ENCODE peak calls at places on chromosomes 11 and 22, in nine cellular contexts. I, M, W, R, Y, L, B, A and O are unnamed samples. For H3K27me3, the result is how much of the 10 kb centered on the place peaks cover.

GRCh38 chr11:30165652-30166051 is 65.2 kb upstream of the FSHB start:
- DNase-seq in I (no peak), M (no peak), W (no peak), R (no peak), Y (no peak), L (no peak), B (no peak), A (no peak), O (no peak)

GRCh38 chr22:29784451-29785361 is 17.5 kb downstream of the UQCR10 start:
- DNase-seq in I (no peak), M (no peak), W (no peak), R (no peak), Y (no peak), L (no peak), B (peak), A (peak), O (no peak)

GRCh38 chr22:17972385-17973181 is 51.8 kb downstream of the MICAL3 start:
- DNase-seq in I (peak), M (no peak), W (peak), R (peak), Y (peak), L (peak), B (peak), A (peak), O (no peak)

GRCh38 chr22:22768885-22769284 is 118.7 kb upstream of the IGLL5 start:
- DNase-seq in I (no peak), M (no peak), W (no peak), R (no peak), Y (no peak), L (no peak), B (no peak), A (no peak), O (no peak)

GRCh38 chr11:103295704-103296103 is 186.5 kb downstream of the DYNC2H1 start:
- DNase-seq in I (no peak), M (no peak), W (no peak), R (no peak), Y (no peak), L (no peak), B (no peak), A (peak), O (no peak)

GRCh38 chr11:112564228-112564955 is 303.7 kb upstream of the PLET1 start:
- DNase-seq in I (peak), M (no peak), W (peak), R (peak), Y (peak), L (peak), B (peak), A (peak), O (no peak)

GRCh38 chr11:76803811-76804600 is 20.9 kb downstream of the TSKU start:
- DNase-seq in I (no peak), M (no peak), W (no peak), R (no peak), Y (no peak), L (no peak), B (peak), A (peak), O (no peak)

GRCh38 chr11:15725246-15725645 is 610.5 kb downstream of the INSC start:
- DNase-seq in I (no peak), M (no peak), W (peak), R (no peak), Y (no peak), L (no peak), B (no peak), A (no peak), O (no peak)

GRCh38 chr11:115500547-115501503 is 3.4 kb downstream of the CADM1 start:
- DNase-seq in I (no peak), M (no peak), W (no peak), R (no peak), Y (no peak), L (no peak), B (no peak), A (no peak), O (no peak)
- H3K27me3 ChIP-seq in I (under half), M (under half), W (under half), R (under half), Y (half or more), L (under half), B (half or more), A (under half), O (under half)

GRCh38 chr11:101019870-101020269 is 109.7 kb downstream of the PGR start:
- DNase-seq in I (no peak), M (no peak), W (no peak), R (no peak), Y (no peak), L (no peak), B (no peak), A (no peak), O (no peak)

GRCh38 chr11:101022256-101022655 is 107.4 kb downstream of the PGR start:
- DNase-seq in I (no peak), M (no peak), W (no peak), R (no peak), Y (no peak), L (no peak), B (no peak), A (no peak), O (no peak)
- H3K4me3 ChIP-seq in I (no peak), M (no peak), W (no peak), R (no peak), Y (no peak), L (no peak), B (no peak), A (no peak), O (no peak)

DNA sequence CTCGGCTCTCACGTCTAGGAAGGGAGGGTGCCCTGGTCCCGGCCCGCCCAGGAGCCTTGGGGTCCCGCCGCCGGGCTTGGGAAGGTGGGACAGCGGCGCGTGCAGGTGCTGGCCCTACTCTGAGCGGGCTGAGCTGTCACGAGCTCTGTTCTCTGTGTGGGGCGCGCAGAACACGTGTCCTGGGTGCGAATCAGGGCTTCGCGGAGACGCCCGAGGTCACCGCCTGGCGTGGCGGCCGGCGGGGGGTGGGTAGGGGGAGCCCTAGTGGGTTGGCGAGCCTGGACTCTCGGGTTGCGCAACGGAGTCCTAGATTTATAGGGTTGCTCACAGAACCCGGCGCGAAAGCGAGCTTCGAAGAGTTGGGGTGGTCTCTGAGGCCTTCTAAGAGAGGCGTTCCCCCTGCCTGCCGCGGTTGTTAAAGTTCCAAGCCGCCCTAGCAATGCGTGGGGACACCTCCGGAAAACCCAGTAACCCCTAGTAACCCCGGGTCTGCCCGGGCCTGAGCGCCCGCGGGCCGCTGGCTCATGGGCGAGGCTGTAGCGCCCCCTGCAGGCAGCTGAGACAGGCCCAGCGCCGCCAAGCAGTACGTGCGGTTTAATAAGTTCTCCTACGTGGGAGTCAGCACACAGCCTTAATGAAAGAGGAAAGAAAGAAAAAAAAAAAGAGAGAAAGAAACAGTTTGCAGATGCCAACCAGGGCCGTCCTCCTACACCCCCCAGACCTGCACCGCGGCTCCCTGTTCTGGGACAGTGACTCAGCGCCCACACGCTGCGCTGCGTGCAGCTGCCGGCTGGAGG is 2.7 kb downstream of the ADM start:
- DNase-seq in I (peak), M (peak), W (peak), R (peak), Y (peak), L (peak), B (peak), A (peak), O (peak)
- H3K27me3 ChIP-seq in I (under half), M (under half), W (under half), R (under half), Y (under half), L (under half), B (under half), A (under half), O (under half)

GRCh38 chr11:70400643-70401042 is 2.3 kb downstream of the CTTN start:
- DNase-seq in I (no peak), M (no peak), W (no peak), R (no peak), Y (no peak), L (no peak), B (no peak), A (no peak), O (no peak)
- H3K4me3 ChIP-seq in I (no peak), M (no peak), W (no peak), R (no peak), Y (peak), L (peak), B (peak), A (no peak), O (no peak)

GRCh38 chr11:68997995-68998348 is 15.1 kb downstream of the MRGPRF start:
- DNase-seq in I (no peak), M (no peak), W (no peak), R (no peak), Y (no peak), L (no peak), B (no peak), A (no peak), O (no peak)
- H3K27me3 ChIP-seq in I (under half), M (under half), W (under half), R (under half), Y (under half), L (under half), B (under half), A (under half), O (under half)

DNA sequence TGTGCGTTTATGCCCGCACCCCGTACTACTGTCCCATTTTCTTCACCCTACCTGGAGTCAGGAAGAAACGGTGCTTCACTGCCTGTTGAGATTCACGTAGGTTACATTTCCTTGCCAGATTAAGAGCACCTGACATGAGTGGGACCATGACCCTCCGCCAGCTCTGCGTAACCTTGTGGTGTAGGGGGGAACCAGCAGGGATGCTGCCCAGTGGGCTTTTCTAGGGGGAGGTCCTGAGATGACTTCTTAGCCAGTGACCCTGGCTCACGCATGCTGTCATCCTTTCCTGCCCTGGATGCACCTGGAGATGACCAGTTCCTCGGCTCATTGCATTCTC is 967 bp upstream of the ARVCF start:
- DNase-seq in I (no peak), M (no peak), W (no peak), R (no peak), Y (no peak), L (no peak), B (no peak), A (no peak), O (no peak)
- H3K4me3 ChIP-seq in I (no peak), M (no peak), W (no peak), R (peak), Y (peak), L (no peak), B (no peak), A (peak), O (no peak)

DNA sequence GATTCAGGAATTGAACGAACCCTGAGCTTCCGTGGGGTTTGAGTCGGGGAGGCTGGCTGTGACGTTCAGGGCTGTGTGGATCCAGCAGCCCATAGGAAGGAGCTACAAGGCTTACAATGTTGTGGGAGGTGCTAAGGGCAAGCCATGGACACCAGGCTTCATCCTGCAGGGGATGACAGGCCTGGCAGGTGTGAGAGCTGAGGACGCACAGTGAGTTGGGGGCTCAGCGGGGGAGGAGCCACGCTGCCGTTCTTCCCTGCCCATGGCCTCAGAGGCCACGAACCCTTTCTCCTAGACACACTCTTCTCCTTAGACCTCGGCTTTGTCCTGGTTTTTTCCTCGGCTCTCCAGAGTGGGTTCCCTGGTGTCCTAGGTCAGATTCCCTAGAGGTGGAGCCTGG is 113.3 kb upstream of the SLC22A12 start:
- DNase-seq in I (no peak), M (no peak), W (no peak), R (no peak), Y (no peak), L (no peak), B (no peak), A (no peak), O (no peak)
- H3K27me3 ChIP-seq in I (under half), M (under half), W (under half), R (under half), Y (half or more), L (under half), B (half or more), A (under half), O (under half)